ENCODE peak calls at places on chromosomes 2 and 18, in ten cellular contexts. U is lower leg skin, D is ovary, S is fibroblast of pulmonary artery, M is IMR-90, P is HepG2, L is fibroblast of villous mesenchyme, Z is tibial artery, T is keratinocyte, B is AG04449. Y is an unnamed sample.
A peak's percentile ranks its signal among the peaks of the same experiment; 100 is the strongest.

GRCh38 chr2:189143930-189144329 is 35.6 kb downstream of the COL5A2 start:
- DNase-seq in U (no peak), D (no peak), S (peak; percentile 79), M (peak; percentile 83), P (no peak), L (peak; percentile 94), Z (no peak), T (no peak), B (no peak), Y (peak; percentile 92)

GRCh38 chr18:21105936-21106335 is 5.7 kb downstream of the ROCK1 start:
- DNase-seq in U (no peak), D (no peak), S (no peak), M (no peak), P (no peak), L (no peak), Z (no peak), T (no peak), B (no peak), Y (no peak)

GRCh38 chr2:143870696-143871095 is 649.2 kb downstream of the ZEB2 start:
- DNase-seq in U (no peak), D (no peak), S (no peak), M (no peak), P (no peak), L (no peak), Z (no peak), T (no peak), B (no peak), Y (no peak)

GRCh38 chr2:222569826-222570225 is 86.1 kb downstream of the FARSB start:
- DNase-seq in U (no peak), D (no peak), S (no peak), M (peak; percentile 35), P (no peak), L (peak; percentile 57), Z (no peak), T (no peak), B (peak; percentile 14), Y (peak; percentile 38)

GRCh38 chr2:43075054-43075593 is 151.3 kb downstream of the ZFP36L2 start:
- DNase-seq in U (peak; percentile 96), D (no peak), S (peak; percentile 96), M (peak; percentile 99), P (peak; percentile 76), L (peak; percentile 98), Z (peak; percentile 89), T (peak; percentile 93), B (peak; percentile 94), Y (peak; percentile 94)

GRCh38 chr2:199458017-199458805 is 472 bp upstream of the SATB2 start:
- DNase-seq in U (peak; percentile 88), D (peak; percentile 41), S (peak; percentile 25), M (no peak), P (no peak), L (peak; percentile 39), Z (no peak), T (no peak), B (no peak), Y (no peak)

GRCh38 chr2:176128172-176129012 is 1.1 kb upstream of the HOXD8 start:
- DNase-seq in U (peak; percentile 86), D (peak; percentile 49), S (no peak), M (no peak), P (no peak), L (peak; percentile 34), Z (no peak), T (no peak), B (no peak), Y (no peak)

GRCh38 chr18:8800445-8800844 is 95.1 kb downstream of the MTCL1 start:
- DNase-seq in U (no peak), D (no peak), S (peak; percentile 96), M (peak; percentile 100), P (no peak), L (peak; percentile 99), Z (no peak), T (peak; percentile 96), B (peak; percentile 99), Y (peak; percentile 96)

GRCh38 chr2:241009601-241010530 is 11.4 kb downstream of the SNED1 start:
- DNase-seq in U (peak; percentile 87), D (peak; percentile 85), S (peak; percentile 96), M (peak; percentile 50), P (no peak), L (peak; percentile 80), Z (no peak), T (no peak), B (peak; percentile 17), Y (peak; percentile 85)

DNA sequence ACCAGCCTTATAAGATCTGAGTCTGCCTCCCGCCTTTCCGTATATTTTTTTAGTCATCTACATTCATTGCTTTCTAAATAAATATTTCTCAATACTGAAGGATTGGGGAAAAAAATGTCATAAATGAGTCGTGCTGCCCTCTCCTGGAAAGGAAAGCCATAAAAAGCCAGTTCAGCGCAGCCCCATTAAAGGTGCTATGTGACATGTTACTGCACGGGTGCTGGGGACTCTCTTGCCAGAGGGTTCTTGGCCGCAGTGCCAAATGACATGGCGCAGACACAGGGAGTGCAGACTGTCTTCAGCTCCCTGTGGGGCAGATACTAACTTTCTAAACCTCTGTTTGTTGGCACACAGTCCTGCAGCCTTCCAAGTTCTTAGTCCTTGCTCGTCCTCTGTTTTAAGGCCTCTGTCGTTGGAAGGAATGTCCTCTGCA is 53.7 kb upstream of the MAP3K20 start:
- DNase-seq in U (no peak), D (no peak), S (peak; percentile 51), M (peak; percentile 60), P (peak; percentile 57), L (no peak), Z (no peak), T (no peak), B (no peak), Y (peak; percentile 69)
- TF ChIP-seq CTCF in U (no peak), D (no peak), S (peak; percentile 49), M (peak; percentile 66), P (peak; percentile 71), L (peak; percentile 55), Z (no peak), T (peak; percentile 57), B (peak; percentile 23), Y (peak; percentile 32)

GRCh38 chr2:226797289-226797988 is 2.2 kb downstream of the IRS1 start:
- DNase-seq in U (peak; percentile 90), D (peak; percentile 69), S (no peak), M (peak; percentile 75), P (no peak), L (peak; percentile 67), Z (no peak), T (no peak), B (no peak), Y (peak; percentile 88)

GRCh38 chr2:226795281-226796011 is 4.2 kb downstream of the IRS1 start:
- DNase-seq in U (no peak), D (peak; percentile 48), S (no peak), M (peak; percentile 56), P (no peak), L (peak; percentile 40), Z (peak; percentile 23), T (no peak), B (no peak), Y (peak; percentile 67)

GRCh38 chr2:226797989-226798421 is 1.6 kb downstream of the IRS1 start:
- DNase-seq in U (peak; percentile 87), D (peak; percentile 52), S (no peak), M (peak; percentile 56), P (no peak), L (peak; percentile 58), Z (no peak), T (no peak), B (no peak), Y (no peak)

GRCh38 chr2:226796012-226796839 is 3.4 kb downstream of the IRS1 start:
- DNase-seq in U (no peak), D (peak; percentile 48), S (no peak), M (peak; percentile 14), P (no peak), L (peak; percentile 28), Z (no peak), T (no peak), B (no peak), Y (no peak)

GRCh38 chr2:226796840-226797288 is 2.8 kb downstream of the IRS1 start:
- DNase-seq in U (no peak), D (peak; percentile 74), S (peak; percentile 21), M (peak; percentile 76), P (no peak), L (peak; percentile 79), Z (no peak), T (no peak), B (no peak), Y (peak; percentile 64)
- H3K4me3 ChIP-seq in U (no peak overlapping the region), D (peak overlapping the region; percentile 93), S (peak overlapping the region; percentile 5), M (peak overlapping the region; percentile 78), P (no peak overlapping the region), L (peak overlapping the region; percentile 70), Z (peak overlapping the region; percentile 45), T (peak overlapping the region; percentile 17), B (peak overlapping the region; percentile 83), Y (peak overlapping the region; percentile 79)

DNA sequence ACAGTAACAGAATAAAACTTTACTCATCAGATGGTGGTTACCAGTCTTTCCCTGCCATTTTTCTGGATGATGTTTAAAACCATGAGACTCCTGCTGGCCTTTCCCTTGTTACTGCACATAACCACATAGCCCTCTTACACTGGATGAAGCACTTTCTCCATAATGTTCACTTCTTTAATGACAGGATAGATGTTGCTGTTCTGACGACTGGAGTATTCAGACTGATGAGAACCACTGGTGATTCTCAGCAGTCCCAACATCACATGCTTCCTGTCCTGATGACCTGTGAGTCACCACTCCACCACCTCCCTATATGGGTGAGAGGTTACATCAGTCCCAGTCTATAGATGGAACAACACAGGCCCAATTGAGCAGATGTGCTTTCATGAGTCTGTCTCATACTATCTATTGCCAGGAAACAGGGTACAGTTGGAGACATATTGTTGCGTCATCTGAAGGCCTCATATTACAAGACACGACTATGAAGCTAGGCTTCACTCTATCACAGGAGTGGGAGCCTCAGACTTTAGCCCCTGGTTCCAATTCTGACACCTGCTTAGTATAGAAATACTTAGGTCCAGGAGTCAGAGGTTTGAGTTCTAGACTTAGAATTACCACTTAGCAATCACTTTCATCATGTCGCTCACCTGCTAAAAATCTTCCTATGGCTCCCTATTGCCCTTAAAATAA is 145.7 kb upstream of the KLF7 start:
- DNase-seq in U (peak; percentile 87), D (no peak), S (peak; percentile 99), M (peak; percentile 100), P (peak; percentile 46), L (peak; percentile 99), Z (peak; percentile 61), T (peak; percentile 55), B (peak; percentile 90), Y (peak; percentile 100)
- TF ChIP-seq CTCF in U (no peak), D (no peak), S (peak; percentile 66), M (peak; percentile 51), P (no peak), L (peak; percentile 56), Z (no peak), T (peak; percentile 3), B (peak; percentile 38), Y (peak; percentile 47)

GRCh38 chr18:76456823-76457222 is 38.2 kb downstream of the ZNF516 start:
- DNase-seq in U (no peak), D (no peak), S (no peak), M (no peak), P (no peak), L (no peak), Z (no peak), T (no peak), B (no peak), Y (no peak)

GRCh38 chr18:76454429-76454828 is 40.6 kb downstream of the ZNF516 start:
- DNase-seq in U (no peak), D (no peak), S (no peak), M (peak; percentile 77), P (no peak), L (no peak), Z (no peak), T (no peak), B (no peak), Y (no peak)

GRCh38 chr18:76453057-76453561 is 41.9 kb downstream of the ZNF516 start:
- DNase-seq in U (no peak), D (no peak), S (no peak), M (no peak), P (no peak), L (no peak), Z (no peak), T (no peak), B (no peak), Y (no peak)

GRCh38 chr18:76456018-76456750 is 38.9 kb downstream of the ZNF516 start:
- DNase-seq in U (peak; percentile 62), D (no peak), S (peak; percentile 36), M (no peak), P (no peak), L (no peak), Z (no peak), T (no peak), B (no peak), Y (no peak)

GRCh38 chr18:76455015-76455676 is 39.9 kb downstream of the ZNF516 start:
- DNase-seq in U (no peak), D (no peak), S (no peak), M (no peak), P (no peak), L (peak; percentile 68), Z (no peak), T (no peak), B (no peak), Y (no peak)
- H3K4me3 ChIP-seq in U (no peak overlapping the region), D (no peak overlapping the region), S (no peak overlapping the region), M (no peak overlapping the region), P (no peak overlapping the region), L (no peak overlapping the region), Z (no peak overlapping the region), T (no peak overlapping the region), B (no peak overlapping the region), Y (no peak overlapping the region)